ENCODE peak calls at places on chromosomes 16 and 17, in five cellular contexts. P, B, S, Y and T are unnamed samples.

GRCh38 chr17:40319651-40320550 is 10.9 kb downstream of the RARA start:
- DNase-seq in B (no peak), S (peak), P (no peak), Y (no peak), T (peak)

GRCh38 chr17:52237151-52237550 is 78.6 kb upstream of the CA10 start:
- DNase-seq in Y (no peak), S (no peak), P (no peak), B (no peak), T (no peak)

GRCh38 chr17:45905812-45906211 is 11.5 kb downstream of the MAPT start:
- DNase-seq in Y (no peak), S (no peak), P (no peak), B (no peak), T (no peak)

GRCh38 chr16:68902376-68903345 is 59.3 kb downstream of the TANGO6 start:
- DNase-seq in Y (no peak), P (peak), S (peak), B (peak), T (no peak)

GRCh38 chr16:72990003-72990521 is 57.9 kb downstream of the ZFHX3 start:
- DNase-seq in P (peak), Y (no peak), B (peak), S (peak), T (no peak)

GRCh38 chr17:32227910-32228309 is 37.7 kb upstream of the RHBDL3 start:
- DNase-seq in S (no peak), P (no peak), B (no peak), Y (no peak), T (no peak)

GRCh38 chr16:83818276-83818675 is 10.5 kb downstream of the HSBP1 start:
- DNase-seq in P (no peak), Y (no peak), B (no peak), S (no peak), T (no peak)

GRCh38 chr16:50368410-50369132 is at the start of gene BRD7:
- DNase-seq in B (peak), Y (peak), S (peak), P (peak), T (peak)

GRCh38 chr16:78230832-78231231 is 131.4 kb downstream of the WWOX start:
- DNase-seq in S (peak), P (peak), Y (no peak), B (peak), T (no peak)

GRCh38 chr17:48054238-48055185 is 6.4 kb downstream of the NFE2L1 start:
- DNase-seq in S (peak), P (peak), Y (no peak), B (peak), T (no peak)

GRCh38 chr16:10081201-10081940 is 100.9 kb downstream of the GRIN2A start:
- DNase-seq in P (peak), Y (no peak), B (no peak), S (no peak), T (no peak)

GRCh38 chr16:67063008-67063407 is 34.1 kb downstream of the CBFB start:
- DNase-seq in B (no peak), S (no peak), Y (no peak), P (no peak), T (no peak)